ENCODE peak calls at places on chromosomes 5 and 9, in eight cellular contexts. One of them, this sample, is unnamed.

GRCh38 chr5:16574789-16575785 is 41.7 kb downstream of the RETREG1 start:
- DNase-seq in PC-9: no peak
- DNase-seq in WERI-Rb-1: no peak
- DNase-seq in transverse colon: no peak
- DNase-seq in right lobe of liver: peak; percentile 75
- DNase-seq in pancreas: no peak
- DNase-seq in heart right ventricle: peak; percentile 39
- DNase-seq in ovary: no peak
- DNase-seq in this sample: no peak

GRCh38 chr9:33233659-33234335 is 6.2 kb upstream of the SPINK4 start:
- DNase-seq in PC-9: peak; percentile 86
- DNase-seq in WERI-Rb-1: no peak
- DNase-seq in transverse colon: peak; percentile 94
- DNase-seq in right lobe of liver: peak; percentile 27
- DNase-seq in pancreas: peak; percentile 90
- DNase-seq in heart right ventricle: no peak
- DNase-seq in ovary: no peak
- DNase-seq in this sample: no peak

GRCh38 chr5:177483042-177483441 is 9.6 kb upstream of the DBN1 start:
- DNase-seq in PC-9: no peak
- DNase-seq in WERI-Rb-1: no peak
- DNase-seq in transverse colon: no peak
- DNase-seq in right lobe of liver: no peak
- DNase-seq in pancreas: peak; percentile 35
- DNase-seq in heart right ventricle: no peak
- DNase-seq in ovary: no peak
- DNase-seq in this sample: no peak

GRCh38 chr5:115460476-115460875 is 84.1 kb downstream of the FEM1C start:
- DNase-seq in PC-9: peak; percentile 69
- DNase-seq in WERI-Rb-1: no peak
- DNase-seq in transverse colon: no peak
- DNase-seq in right lobe of liver: peak; percentile 46
- DNase-seq in pancreas: no peak
- DNase-seq in heart right ventricle: peak; percentile 78
- DNase-seq in ovary: no peak
- DNase-seq in this sample: peak; percentile 87

GRCh38 chr9:38358390-38359296 is 33.9 kb upstream of the ALDH1B1 start:
- DNase-seq in PC-9: no peak
- DNase-seq in WERI-Rb-1: no peak
- DNase-seq in transverse colon: no peak
- DNase-seq in right lobe of liver: no peak
- DNase-seq in pancreas: no peak
- DNase-seq in heart right ventricle: no peak
- DNase-seq in ovary: no peak
- DNase-seq in this sample: no peak

GRCh38 chr5:116908537-116908936 is 333.9 kb upstream of the SEMA6A start:
- DNase-seq in PC-9: no peak
- DNase-seq in WERI-Rb-1: no peak
- DNase-seq in transverse colon: no peak
- DNase-seq in right lobe of liver: no peak
- DNase-seq in pancreas: no peak
- DNase-seq in heart right ventricle: no peak
- DNase-seq in ovary: no peak
- DNase-seq in this sample: no peak

GRCh38 chr9:69157751-69158466 is 16.2 kb upstream of the TJP2 start:
- DNase-seq in PC-9: peak; percentile 30
- DNase-seq in WERI-Rb-1: no peak
- DNase-seq in transverse colon: no peak
- DNase-seq in right lobe of liver: no peak
- DNase-seq in pancreas: no peak
- DNase-seq in heart right ventricle: no peak
- DNase-seq in ovary: no peak
- DNase-seq in this sample: no peak

GRCh38 chr9:127857278-127857677 is 2.8 kb upstream of the ENG start:
- DNase-seq in PC-9: no peak
- DNase-seq in WERI-Rb-1: no peak
- DNase-seq in transverse colon: no peak
- DNase-seq in right lobe of liver: no peak
- DNase-seq in pancreas: no peak
- DNase-seq in heart right ventricle: no peak
- DNase-seq in ovary: no peak
- DNase-seq in this sample: no peak

GRCh38 chr9:15249042-15249818 is 57.8 kb downstream of the TTC39B start:
- DNase-seq in PC-9: no peak
- DNase-seq in WERI-Rb-1: no peak
- DNase-seq in transverse colon: no peak
- DNase-seq in right lobe of liver: no peak
- DNase-seq in pancreas: no peak
- DNase-seq in heart right ventricle: no peak
- DNase-seq in ovary: no peak
- DNase-seq in this sample: no peak

GRCh38 chr5:134506054-134507039 is 19.1 kb upstream of the JADE2 start:
- DNase-seq in PC-9: peak; percentile 95
- DNase-seq in WERI-Rb-1: peak; percentile 28
- DNase-seq in transverse colon: peak; percentile 95
- DNase-seq in right lobe of liver: peak; percentile 91
- DNase-seq in pancreas: peak; percentile 97
- DNase-seq in heart right ventricle: peak; percentile 78
- DNase-seq in ovary: peak; percentile 38
- DNase-seq in this sample: peak; percentile 81

GRCh38 chr9:111525056-111525977 is at the start of gene ZNF483:
- DNase-seq in PC-9: peak; percentile 84
- DNase-seq in WERI-Rb-1: peak; percentile 95
- DNase-seq in transverse colon: peak; percentile 71
- DNase-seq in right lobe of liver: peak; percentile 60
- DNase-seq in pancreas: peak; percentile 91
- DNase-seq in heart right ventricle: peak; percentile 83
- DNase-seq in ovary: peak; percentile 90
- DNase-seq in this sample: peak; percentile 90

GRCh38 chr5:75622564-75622963 is 11.3 kb downstream of the ANKDD1B start:
- DNase-seq in PC-9: peak; percentile 46
- DNase-seq in WERI-Rb-1: no peak
- DNase-seq in transverse colon: peak; percentile 38
- DNase-seq in right lobe of liver: no peak
- DNase-seq in pancreas: no peak
- DNase-seq in heart right ventricle: no peak
- DNase-seq in ovary: no peak
- DNase-seq in this sample: no peak

GRCh38 chr5:38796000-38796738 is 49.6 kb upstream of the OSMR start:
- DNase-seq in PC-9: no peak
- DNase-seq in WERI-Rb-1: no peak
- DNase-seq in transverse colon: peak; percentile 17
- DNase-seq in right lobe of liver: no peak
- DNase-seq in pancreas: no peak
- DNase-seq in heart right ventricle: peak; percentile 25
- DNase-seq in ovary: peak; percentile 77
- DNase-seq in this sample: no peak

GRCh38 chr5:31638286-31638685 is 645 bp upstream of the PDZD2 start:
- DNase-seq in PC-9: no peak
- DNase-seq in WERI-Rb-1: peak; percentile 45
- DNase-seq in transverse colon: no peak
- DNase-seq in right lobe of liver: peak; percentile 22
- DNase-seq in pancreas: no peak
- DNase-seq in heart right ventricle: peak; percentile 63
- DNase-seq in ovary: peak; percentile 68
- DNase-seq in this sample: no peak

GRCh38 chr9:5631021-5631420 is 2.1 kb downstream of the RIC1 start:
- DNase-seq in PC-9: no peak
- DNase-seq in WERI-Rb-1: no peak
- DNase-seq in transverse colon: no peak
- DNase-seq in right lobe of liver: no peak
- DNase-seq in pancreas: no peak
- DNase-seq in heart right ventricle: no peak
- DNase-seq in ovary: no peak
- DNase-seq in this sample: no peak

GRCh38 chr5:154331267-154331666 is 114.5 kb upstream of the SAP30L start:
- DNase-seq in PC-9: no peak
- DNase-seq in WERI-Rb-1: no peak
- DNase-seq in transverse colon: no peak
- DNase-seq in right lobe of liver: no peak
- DNase-seq in pancreas: no peak
- DNase-seq in heart right ventricle: no peak
- DNase-seq in ovary: no peak
- DNase-seq in this sample: no peak

GRCh38 chr5:51810592-51810991 is 427.3 kb downstream of the ISL1 start:
- DNase-seq in PC-9: peak; percentile 40
- DNase-seq in WERI-Rb-1: no peak
- DNase-seq in transverse colon: no peak
- DNase-seq in right lobe of liver: no peak
- DNase-seq in pancreas: no peak
- DNase-seq in heart right ventricle: no peak
- DNase-seq in ovary: no peak
- DNase-seq in this sample: no peak

GRCh38 chr5:179404321-179405053 is 59.2 kb upstream of the ADAMTS2 start:
- DNase-seq in PC-9: no peak
- DNase-seq in WERI-Rb-1: peak; percentile 20
- DNase-seq in transverse colon: no peak
- DNase-seq in right lobe of liver: no peak
- DNase-seq in pancreas: no peak
- DNase-seq in heart right ventricle: no peak
- DNase-seq in ovary: no peak
- DNase-seq in this sample: peak; percentile 53
- H3K9me3 ChIP-seq in PC-9: peaks cover 7% of the 10 kb centered on the region
- H3K9me3 ChIP-seq in WERI-Rb-1: no peaks in the 10 kb centered on the region
- H3K9me3 ChIP-seq in transverse colon: peaks cover 5% of the 10 kb centered on the region
- H3K9me3 ChIP-seq in right lobe of liver: peaks cover 5% of the 10 kb centered on the region
- H3K9me3 ChIP-seq in pancreas: no peaks in the 10 kb centered on the region
- H3K9me3 ChIP-seq in heart right ventricle: no peaks in the 10 kb centered on the region
- H3K9me3 ChIP-seq in ovary: no peaks in the 10 kb centered on the region
- H3K9me3 ChIP-seq in this sample: peaks cover 24% of the 10 kb centered on the region

GRCh38 chr9:24616858-24617257 is 71.2 kb upstream of the IZUMO3 start:
- DNase-seq in PC-9: no peak
- DNase-seq in WERI-Rb-1: peak; percentile 9
- DNase-seq in transverse colon: no peak
- DNase-seq in right lobe of liver: no peak
- DNase-seq in pancreas: no peak
- DNase-seq in heart right ventricle: no peak
- DNase-seq in ovary: no peak
- DNase-seq in this sample: no peak
- H3K9me3 ChIP-seq in PC-9: no peaks in the 10 kb centered on the region
- H3K9me3 ChIP-seq in WERI-Rb-1: no peaks in the 10 kb centered on the region
- H3K9me3 ChIP-seq in transverse colon: no peaks in the 10 kb centered on the region
- H3K9me3 ChIP-seq in right lobe of liver: no peaks in the 10 kb centered on the region
- H3K9me3 ChIP-seq in pancreas: no peaks in the 10 kb centered on the region
- H3K9me3 ChIP-seq in heart right ventricle: no peaks in the 10 kb centered on the region
- H3K9me3 ChIP-seq in ovary: no peaks in the 10 kb centered on the region
- H3K9me3 ChIP-seq in this sample: no peaks in the 10 kb centered on the region

DNA sequence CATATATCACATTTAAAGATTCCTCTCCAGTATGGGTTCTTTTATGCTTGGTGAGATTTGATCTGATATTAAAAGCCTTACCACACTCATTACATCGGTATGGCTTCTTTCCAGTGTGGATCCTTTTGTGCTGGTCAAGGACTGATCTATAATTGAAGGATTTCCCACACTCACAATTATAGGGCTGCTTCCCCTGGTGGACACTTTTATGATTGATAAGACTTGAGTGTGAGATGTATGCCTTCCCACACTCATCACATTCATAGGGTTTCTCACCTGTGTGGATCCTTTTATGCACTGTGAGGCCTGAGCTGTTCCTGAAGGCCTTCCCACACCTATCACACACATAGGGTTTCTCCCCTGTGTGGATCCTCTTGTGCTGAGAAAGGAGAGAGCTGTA is 12.2 kb downstream of the ZFP62 start:
- DNase-seq in PC-9: no peak
- DNase-seq in WERI-Rb-1: no peak
- DNase-seq in transverse colon: no peak
- DNase-seq in right lobe of liver: no peak
- DNase-seq in pancreas: no peak
- DNase-seq in heart right ventricle: no peak
- DNase-seq in ovary: no peak
- DNase-seq in this sample: no peak
- H3K9me3 ChIP-seq in PC-9: peaks cover 86% of the 10 kb centered on the region
- H3K9me3 ChIP-seq in WERI-Rb-1: no peaks in the 10 kb centered on the region
- H3K9me3 ChIP-seq in transverse colon: peaks cover 11% of the 10 kb centered on the region
- H3K9me3 ChIP-seq in right lobe of liver: peaks cover 14% of the 10 kb centered on the region
- H3K9me3 ChIP-seq in pancreas: no peaks in the 10 kb centered on the region
- H3K9me3 ChIP-seq in heart right ventricle: no peaks in the 10 kb centered on the region
- H3K9me3 ChIP-seq in ovary: peaks cover 2% of the 10 kb centered on the region
- H3K9me3 ChIP-seq in this sample: peaks cover 36% of the 10 kb centered on the region

DNA sequence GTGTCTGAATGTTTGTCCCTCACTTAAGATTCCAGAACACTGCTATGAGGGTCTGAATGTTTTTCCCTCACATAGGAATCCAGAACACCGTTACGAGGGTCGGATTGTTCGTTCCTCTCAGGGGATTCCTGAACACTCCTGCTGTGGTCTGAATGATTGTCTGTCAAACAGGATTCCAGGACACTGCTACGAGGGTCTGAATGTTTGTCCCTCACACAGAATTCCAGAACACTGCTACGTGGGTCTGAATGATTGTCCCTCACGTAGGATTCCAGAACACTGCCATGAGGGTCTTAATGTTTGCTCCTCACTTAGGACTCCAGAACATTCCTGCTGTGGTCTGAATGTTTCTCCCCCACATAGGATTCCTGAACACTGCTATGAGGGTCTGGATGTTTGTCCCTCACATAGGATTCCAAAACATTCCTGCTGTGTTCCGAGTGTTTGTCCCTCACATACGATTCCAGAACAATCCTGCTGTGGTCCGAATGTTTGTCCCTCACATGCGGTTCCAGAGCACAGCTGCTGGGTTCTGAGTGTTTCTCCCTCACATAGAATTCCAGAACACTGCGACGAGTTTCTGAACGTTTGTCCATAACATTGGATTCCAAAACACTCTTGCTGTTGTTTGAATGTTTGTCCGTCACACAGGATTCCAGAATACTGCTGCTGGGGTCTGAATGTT is 199.5 kb downstream of the FOXD4L6 start:
- DNase-seq in PC-9: no peak
- DNase-seq in WERI-Rb-1: no peak
- DNase-seq in transverse colon: no peak
- DNase-seq in right lobe of liver: no peak
- DNase-seq in pancreas: no peak
- DNase-seq in heart right ventricle: no peak
- DNase-seq in ovary: no peak
- DNase-seq in this sample: no peak
- H3K9me3 ChIP-seq in PC-9: no peaks in the 10 kb centered on the region
- H3K9me3 ChIP-seq in WERI-Rb-1: peaks cover 9% of the 10 kb centered on the region
- H3K9me3 ChIP-seq in transverse colon: peaks cover 41% of the 10 kb centered on the region
- H3K9me3 ChIP-seq in right lobe of liver: peaks cover 12% of the 10 kb centered on the region
- H3K9me3 ChIP-seq in pancreas: peaks cover 6% of the 10 kb centered on the region
- H3K9me3 ChIP-seq in heart right ventricle: peaks cover 3% of the 10 kb centered on the region
- H3K9me3 ChIP-seq in ovary: peaks cover 9% of the 10 kb centered on the region
- H3K9me3 ChIP-seq in this sample: no peaks in the 10 kb centered on the region

GRCh38 chr9:65404232-65405006 is 119.4 kb upstream of the FOXD4L5 start:
- DNase-seq in PC-9: no peak
- DNase-seq in WERI-Rb-1: no peak
- DNase-seq in transverse colon: no peak
- DNase-seq in right lobe of liver: no peak
- DNase-seq in pancreas: no peak
- DNase-seq in heart right ventricle: no peak
- DNase-seq in ovary: peak; percentile 13
- DNase-seq in this sample: no peak

GRCh38 chr9:65405253-65405652 is 120.2 kb upstream of the FOXD4L5 start:
- DNase-seq in PC-9: no peak
- DNase-seq in WERI-Rb-1: no peak
- DNase-seq in transverse colon: no peak
- DNase-seq in right lobe of liver: no peak
- DNase-seq in pancreas: no peak
- DNase-seq in heart right ventricle: no peak
- DNase-seq in ovary: peak; percentile 14
- DNase-seq in this sample: no peak

GRCh38 chr9:65403721-65404120 is 118.7 kb upstream of the FOXD4L5 start:
- DNase-seq in PC-9: no peak
- DNase-seq in WERI-Rb-1: no peak
- DNase-seq in transverse colon: no peak
- DNase-seq in right lobe of liver: no peak
- DNase-seq in pancreas: no peak
- DNase-seq in heart right ventricle: no peak
- DNase-seq in ovary: peak; percentile 13
- DNase-seq in this sample: no peak

GRCh38 chr9:65400886-65401285 is 115.9 kb upstream of the FOXD4L5 start:
- DNase-seq in PC-9: no peak
- DNase-seq in WERI-Rb-1: no peak
- DNase-seq in transverse colon: no peak
- DNase-seq in right lobe of liver: no peak
- DNase-seq in pancreas: no peak
- DNase-seq in heart right ventricle: no peak
- DNase-seq in ovary: no peak
- DNase-seq in this sample: no peak
- H3K9me3 ChIP-seq in PC-9: no peaks in the 10 kb centered on the region
- H3K9me3 ChIP-seq in WERI-Rb-1: peaks cover 6% of the 10 kb centered on the region
- H3K9me3 ChIP-seq in transverse colon: no peaks in the 10 kb centered on the region
- H3K9me3 ChIP-seq in right lobe of liver: no peaks in the 10 kb centered on the region
- H3K9me3 ChIP-seq in pancreas: no peaks in the 10 kb centered on the region
- H3K9me3 ChIP-seq in heart right ventricle: no peaks in the 10 kb centered on the region
- H3K9me3 ChIP-seq in ovary: no peaks in the 10 kb centered on the region
- H3K9me3 ChIP-seq in this sample: peaks cover 45% of the 10 kb centered on the region